ENCODE peak calls at places on chromosome 22, in nine cellular contexts. U is fibroblast of the aortic adventitia, W is pancreas, T is HFF-Myc, B is stomach, C is RWPE1, X is right atrium auricular region, R is psoas muscle, I is transverse colon. L is an unnamed sample.

GRCh38 chr22:41260871-41261270 is 20.1 kb upstream of the CHADL start:
- DNase-seq in U (no peak), W (no peak), T (no peak), B (no peak), C (no peak), X (peak; percentile 72), R (no peak), I (no peak), L (no peak)

GRCh38 chr22:17171313-17172171 is 12.5 kb upstream of the HDHD5 start:
- DNase-seq in U (peak; percentile 86), W (peak; percentile 94), T (peak; percentile 70), B (peak; percentile 90), C (peak; percentile 66), X (peak; percentile 88), R (peak; percentile 96), I (peak; percentile 92), L (peak; percentile 81)

GRCh38 chr22:46116491-46116958 is 33.8 kb upstream of the PPARA start:
- DNase-seq in U (peak; percentile 76), W (peak; percentile 98), T (peak; percentile 47), B (peak; percentile 96), C (peak; percentile 85), X (peak; percentile 95), R (peak; percentile 98), I (peak; percentile 95), L (peak; percentile 68)

GRCh38 chr22:28600546-28601143 is 79.0 kb downstream of the TTC28 start:
- DNase-seq in U (peak; percentile 84), W (no peak), T (peak; percentile 36), B (no peak), C (peak; percentile 16), X (no peak), R (no peak), I (no peak), L (peak; percentile 68)

GRCh38 chr22:35330258-35330861 is 30.7 kb downstream of the TOM1 start:
- DNase-seq in U (peak; percentile 74), W (peak; percentile 46), T (peak; percentile 67), B (peak; percentile 63), C (peak; percentile 49), X (peak; percentile 91), R (peak; percentile 92), I (peak; percentile 80), L (peak; percentile 28)

GRCh38 chr22:27512283-27512761 is 289.2 kb downstream of the MN1 start:
- DNase-seq in U (peak; percentile 99), W (peak; percentile 78), T (peak; percentile 82), B (peak; percentile 79), C (peak; percentile 90), X (peak; percentile 92), R (peak; percentile 69), I (peak; percentile 43), L (peak; percentile 92)

GRCh38 chr22:47195676-47196492 is 433.4 kb downstream of the TBC1D22A start:
- DNase-seq in U (no peak), W (no peak), T (no peak), B (peak; percentile 18), C (no peak), X (peak; percentile 49), R (peak; percentile 42), I (no peak), L (no peak)

GRCh38 chr22:41380993-41381328 is 781 bp upstream of the TEF start:
- DNase-seq in U (peak; percentile 98), W (no peak), T (no peak), B (peak; percentile 77), C (peak; percentile 55), X (peak; percentile 89), R (peak; percentile 94), I (peak; percentile 74), L (peak; percentile 70)

GRCh38 chr22:46104881-46105493 is 45.3 kb upstream of the PPARA start:
- DNase-seq in U (no peak), W (no peak), T (no peak), B (no peak), C (no peak), X (no peak), R (no peak), I (no peak), L (no peak)

GRCh38 chr22:44392446-44392921 is 79.7 kb upstream of the SHISAL1 start:
- DNase-seq in U (no peak), W (no peak), T (no peak), B (no peak), C (peak; percentile 35), X (no peak), R (peak; percentile 13), I (no peak), L (no peak)

GRCh38 chr22:26430600-26430999 is 1.5 kb downstream of the ASPHD2 start:
- DNase-seq in U (no peak), W (no peak), T (no peak), B (no peak), C (no peak), X (no peak), R (no peak), I (no peak), L (no peak)

GRCh38 chr22:29039148-29039547 is 22.5 kb downstream of the C22orf31 start:
- DNase-seq in U (no peak), W (no peak), T (no peak), B (peak; percentile 55), C (no peak), X (no peak), R (no peak), I (no peak), L (no peak)

GRCh38 chr22:20970939-20971657 is 4.0 kb downstream of the AIFM3 start:
- DNase-seq in U (no peak), W (no peak), T (no peak), B (no peak), C (no peak), X (no peak), R (no peak), I (no peak), L (no peak)

GRCh38 chr22:30605449-30606110 is 1.4 kb upstream of the TCN2 start:
- DNase-seq in U (peak; percentile 45), W (peak; percentile 63), T (no peak), B (peak; percentile 63), C (peak; percentile 24), X (peak; percentile 69), R (peak; percentile 66), I (peak; percentile 78), L (peak; percentile 39)

GRCh38 chr22:37462983-37463382 is 23.2 kb downstream of the MFNG start:
- DNase-seq in U (peak; percentile 57), W (no peak), T (no peak), B (no peak), C (no peak), X (no peak), R (no peak), I (no peak), L (no peak)

GRCh38 chr22:34841911-34842310 is 224.0 kb upstream of the ISX start:
- DNase-seq in U (no peak), W (no peak), T (no peak), B (no peak), C (no peak), X (no peak), R (no peak), I (no peak), L (no peak)

GRCh38 chr22:46138058-46138797 is 12.1 kb upstream of the PPARA start:
- DNase-seq in U (no peak), W (no peak), T (no peak), B (no peak), C (no peak), X (no peak), R (no peak), I (no peak), L (no peak)

GRCh38 chr22:29457730-29458129 is 19.3 kb downstream of the RFPL1 start:
- DNase-seq in U (peak; percentile 22), W (no peak), T (peak; percentile 21), B (no peak), C (peak; percentile 45), X (no peak), R (no peak), I (peak; percentile 13), L (peak; percentile 10)

GRCh38 chr22:24093855-24094254 is 82.8 kb downstream of the CABIN1 start:
- DNase-seq in U (no peak), W (no peak), T (no peak), B (no peak), C (no peak), X (no peak), R (no peak), I (no peak), L (no peak)

GRCh38 chr22:50206599-50206998 is 5.8 kb downstream of the SELENOO start:
- DNase-seq in U (peak; percentile 55), W (peak; percentile 40), T (peak; percentile 21), B (no peak), C (no peak), X (peak; percentile 87), R (peak; percentile 93), I (peak; percentile 29), L (no peak)
- TF ChIP-seq CTCF in U (peak; percentile 51), W (no peak), T (peak; percentile 67), B (no peak), C (peak; percentile 18), X (peak; percentile 72), R (peak; percentile 63), I (peak; percentile 25), L (peak; percentile 75)

GRCh38 chr22:39348909-39349505 is 784 bp upstream of the SYNGR1 start:
- DNase-seq in U (no peak), W (no peak), T (no peak), B (no peak), C (no peak), X (no peak), R (no peak), I (peak; percentile 21), L (no peak)

GRCh38 chr22:39350803-39351688 is 1.3 kb downstream of the SYNGR1 start:
- DNase-seq in U (no peak), W (no peak), T (no peak), B (no peak), C (no peak), X (no peak), R (no peak), I (no peak), L (no peak)

GRCh38 chr22:39351689-39352214 is 2.0 kb downstream of the SYNGR1 start:
- DNase-seq in U (no peak), W (no peak), T (no peak), B (no peak), C (no peak), X (no peak), R (no peak), I (no peak), L (peak; percentile 50)

GRCh38 chr22:39349967-39350802 is at the start of gene SYNGR1:
- DNase-seq in U (no peak), W (peak; percentile 51), T (no peak), B (peak; percentile 26), C (no peak), X (no peak), R (no peak), I (no peak), L (no peak)

GRCh38 chr22:39349506-39349966 is 255 bp upstream of the SYNGR1 start:
- DNase-seq in U (no peak), W (peak; percentile 54), T (no peak), B (peak; percentile 26), C (no peak), X (no peak), R (no peak), I (peak; percentile 27), L (no peak)
- TF ChIP-seq CTCF in U (no peak), W (no peak), T (no peak), B (no peak), C (peak; percentile 6), X (no peak), R (no peak), I (no peak), L (no peak)

GRCh38 chr22:19787849-19788141 is 27.2 kb downstream of the TBX1 start:
- DNase-seq in U (no peak), W (peak; percentile 23), T (no peak), B (no peak), C (no peak), X (no peak), R (peak; percentile 26), I (no peak), L (no peak)
- TF ChIP-seq CTCF in U (no peak), W (no peak), T (no peak), B (no peak), C (no peak), X (no peak), R (no peak), I (no peak), L (no peak)

GRCh38 chr22:39013923-39014722 is at the start of gene APOBEC3C:
- DNase-seq in U (peak; percentile 90), W (peak; percentile 51), T (peak; percentile 70), B (peak; percentile 78), C (peak; percentile 78), X (peak; percentile 90), R (peak; percentile 75), I (peak; percentile 87), L (peak; percentile 86)
- TF ChIP-seq CTCF in U (peak; percentile 4), W (no peak), T (no peak), B (no peak), C (no peak), X (no peak), R (no peak), I (no peak), L (peak; percentile 27)